ENCODE peak calls at places on chromosomes 12 and 14, in nine cellular contexts. K is ACHN; X is EH; V is mucosa of gallbladder; Y is neural crest cell; W is kidney tubule cell; M is A549; D is stimulated activated CD4-positive, alpha-beta T cell treated with anti-CD3 and anti-CD28 coated beads, Interleukin-12 subunit alpha, Interleukin-12 subunit beta, amount 100 ng/mL, for 24 hours; C is NCI-H2081. F is an unnamed sample.

GRCh38 chr12:94271351-94271750 is 123.0 kb downstream of the PLXNC1 start:
- DNase-seq in C (no peak), V (no peak), K (no peak), D (no peak), W (peak), Y (no peak), M (no peak), X (no peak), F (no peak)

GRCh38 chr12:118206107-118206412 is 70.1 kb downstream of the PEBP1 start:
- DNase-seq in Y (no peak), D (no peak), K (no peak), X (no peak), V (no peak), M (no peak), W (no peak), C (no peak), F (no peak)

GRCh38 chr12:15364221-15365170 is 42.2 kb downstream of the PTPRO start:
- DNase-seq in C (peak), K (no peak), W (no peak), Y (no peak), V (no peak), M (no peak), D (no peak), X (no peak), F (no peak)

GRCh38 chr12:53652366-53652765 is 23.5 kb downstream of the ATP5MC2 start:
- DNase-seq in D (no peak), C (no peak), X (peak), W (peak), M (no peak), V (no peak), Y (no peak), K (peak), F (no peak)

GRCh38 chr14:93892923-93893549 is 34.1 kb upstream of the FAM181A start:
- DNase-seq in V (peak), D (peak), C (peak), M (peak), X (peak), Y (peak), K (peak), W (peak), F (peak)

GRCh38 chr12:123655420-123655819 is 15.5 kb upstream of the TCTN2 start:
- DNase-seq in C (no peak), V (no peak), Y (no peak), D (no peak), X (no peak), M (no peak), K (no peak), W (no peak), F (peak)

GRCh38 chr12:6083606-6084005 is 40.9 kb downstream of the VWF start:
- DNase-seq in V (no peak), D (no peak), K (no peak), W (no peak), X (peak), Y (no peak), C (no peak), M (no peak), F (no peak)

GRCh38 chr12:54146506-54147145 is 42.2 kb downstream of the SMUG1 start:
- DNase-seq in Y (no peak), M (no peak), C (no peak), V (no peak), W (no peak), X (no peak), D (no peak), K (no peak), F (no peak)

GRCh38 chr14:95557291-95557690 is 22.4 kb downstream of the GLRX5 start:
- DNase-seq in M (no peak), X (no peak), W (no peak), V (no peak), D (no peak), Y (no peak), C (no peak), K (no peak), F (no peak)

GRCh38 chr14:61043506-61043905 is 62.5 kb downstream of the SLC38A6 start:
- DNase-seq in W (no peak), Y (no peak), K (no peak), D (no peak), M (no peak), X (no peak), V (no peak), C (no peak), F (no peak)

GRCh38 chr14:79916281-79916680 is 295.0 kb downstream of the DIO2 start:
- DNase-seq in D (no peak), W (no peak), M (no peak), X (no peak), Y (no peak), V (no peak), C (no peak), K (no peak), F (no peak)

GRCh38 chr14:75980856-75981255 is 939 bp downstream of the TGFB3 start:
- DNase-seq in K (no peak), D (no peak), X (no peak), M (no peak), V (no peak), Y (no peak), C (no peak), W (no peak), F (no peak)

F was measured in NCI-H526.